ENCODE peak calls at places on chromosome 12, in six cellular contexts. J is osteoblast, B is fibroblast of mammary gland, S is A549, D is left ventricle myocardium inferior, V is transverse colon. I is an unnamed sample.
A peak's percentile ranks its signal among the peaks of the same experiment; 100 is the strongest.

GRCh38 chr12:98532687-98533304 is 17.4 kb downstream of the TMPO start:
- DNase-seq in J (peak; percentile 83), B (peak; percentile 66), S (peak; percentile 79), D (no peak), V (no peak), I (peak; percentile 75)

GRCh38 chr12:14187966-14188365 is 177.5 kb upstream of the ATF7IP start:
- DNase-seq in J (no peak), B (no peak), S (no peak), D (no peak), V (no peak), I (no peak)

GRCh38 chr12:89376202-89376529 is 23.9 kb upstream of the DUSP6 start:
- DNase-seq in J (no peak), B (no peak), S (no peak), D (no peak), V (no peak), I (no peak)

GRCh38 chr12:111937429-111937828 is 75.5 kb downstream of the TMEM116 start:
- DNase-seq in J (peak; percentile 38), B (no peak), S (no peak), D (no peak), V (no peak), I (no peak)

GRCh38 chr12:91138337-91138905 is 27.1 kb upstream of the LUM start:
- DNase-seq in J (peak; percentile 32), B (no peak), S (no peak), D (peak; percentile 19), V (no peak), I (peak; percentile 55)

GRCh38 chr12:81639196-81639595 is 120.0 kb downstream of the PPFIA2 start:
- DNase-seq in J (no peak), B (peak; percentile 30), S (no peak), D (no peak), V (no peak), I (no peak)

GRCh38 chr12:98754095-98754494 is 109.0 kb downstream of the APAF1 start:
- DNase-seq in J (peak; percentile 90), B (peak; percentile 71), S (peak; percentile 86), D (no peak), V (no peak), I (peak; percentile 23)

GRCh38 chr12:46300906-46301305 is 32.1 kb upstream of the SLC38A1 start:
- DNase-seq in J (no peak), B (peak; percentile 15), S (no peak), D (peak; percentile 24), V (no peak), I (peak; percentile 4)

GRCh38 chr12:42410345-42410744 is 84.4 kb downstream of the PPHLN1 start:
- DNase-seq in J (no peak), B (no peak), S (no peak), D (no peak), V (no peak), I (no peak)

GRCh38 chr12:131210506-131211278 is 257.0 kb downstream of the ADGRD1 start:
- DNase-seq in J (peak; percentile 61), B (no peak), S (no peak), D (no peak), V (no peak), I (no peak)

GRCh38 chr12:104865080-104865479 is 93.0 kb downstream of the SLC41A2 start:
- DNase-seq in J (no peak), B (no peak), S (no peak), D (no peak), V (no peak), I (no peak)

GRCh38 chr12:89993632-89994031 is 285.0 kb upstream of the ATP2B1 start:
- DNase-seq in J (no peak), B (no peak), S (no peak), D (no peak), V (no peak), I (no peak)

GRCh38 chr12:26001530-26001929 is 43.0 kb downstream of the RASSF8 start:
- DNase-seq in J (no peak), B (no peak), S (peak; percentile 7), D (no peak), V (no peak), I (no peak)

GRCh38 chr12:119154435-119154818 is 24.3 kb upstream of the HSPB8 start:
- DNase-seq in J (no peak), B (no peak), S (peak; percentile 39), D (no peak), V (no peak), I (no peak)

GRCh38 chr12:15720299-15720698 is 68.9 kb downstream of the EPS8 start:
- DNase-seq in J (no peak), B (peak; percentile 59), S (no peak), D (no peak), V (no peak), I (peak; percentile 31)

GRCh38 chr12:83468988-83469908 is 782.5 kb downstream of the TMTC2 start:
- DNase-seq in J (no peak), B (no peak), S (no peak), D (no peak), V (no peak), I (no peak)

GRCh38 chr12:46160081-46160980 is 108.5 kb downstream of the SLC38A1 start:
- DNase-seq in J (no peak), B (peak; percentile 58), S (no peak), D (no peak), V (no peak), I (peak; percentile 61)

GRCh38 chr12:50111417-50111692 is 681 bp upstream of the COX14 start:
- DNase-seq in J (no peak), B (no peak), S (no peak), D (no peak), V (no peak), I (no peak)

GRCh38 chr12:116495260-116495659 is 63.9 kb upstream of the MAP1LC3B2 start:
- DNase-seq in J (peak; percentile 69), B (peak; percentile 56), S (peak; percentile 47), D (no peak), V (no peak), I (peak; percentile 38)

GRCh38 chr12:13539051-13539450 is 342.5 kb downstream of the EMP1 start:
- DNase-seq in J (no peak), B (peak; percentile 15), S (no peak), D (no peak), V (no peak), I (peak; percentile 1)

GRCh38 chr12:114853003-114853529 is 169.1 kb upstream of the TBX3 start:
- DNase-seq in J (no peak), B (peak; percentile 32), S (no peak), D (no peak), V (no peak), I (peak; percentile 70)

GRCh38 chr12:113778432-113779128 is 187.5 kb downstream of the RBM19 start:
- DNase-seq in J (no peak), B (no peak), S (no peak), D (no peak), V (no peak), I (no peak)

GRCh38 chr12:89742337-89743022 is 33.8 kb upstream of the ATP2B1 start:
- DNase-seq in J (no peak), B (no peak), S (no peak), D (no peak), V (no peak), I (no peak)

GRCh38 chr12:4830568-4830967 is 79.1 kb upstream of the KCNA1 start:
- DNase-seq in J (no peak), B (no peak), S (no peak), D (no peak), V (no peak), I (no peak)

GRCh38 chr12:127120851-127121250 is 1146.1 kb upstream of the TMEM132C start:
- DNase-seq in J (no peak), B (no peak), S (no peak), D (no peak), V (no peak), I (no peak)

GRCh38 chr12:123854918-123855317 is 92.8 kb downstream of the DNAH10 start:
- DNase-seq in J (no peak), B (no peak), S (no peak), D (no peak), V (no peak), I (no peak)

GRCh38 chr12:109706747-109707469 is 6.7 kb upstream of the FAM222A start:
- DNase-seq in J (peak; percentile 18), B (no peak), S (no peak), D (no peak), V (peak; percentile 41), I (no peak)

GRCh38 chr12:6364037-6364360 is 11.4 kb downstream of the SCNN1A start:
- DNase-seq in J (peak; percentile 83), B (no peak), S (no peak), D (peak; percentile 57), V (no peak), I (peak; percentile 49)

GRCh38 chr12:6361834-6362233 is 13.5 kb downstream of the SCNN1A start:
- DNase-seq in J (peak; percentile 91), B (no peak), S (peak; percentile 93), D (peak; percentile 56), V (peak; percentile 84), I (no peak)

GRCh38 chr12:6362383-6362782 is 13.0 kb downstream of the SCNN1A start:
- DNase-seq in J (peak; percentile 81), B (no peak), S (peak; percentile 69), D (no peak), V (no peak), I (no peak)

GRCh38 chr12:6363330-6364036 is 11.9 kb downstream of the SCNN1A start:
- DNase-seq in J (peak; percentile 99), B (peak; percentile 51), S (peak; percentile 90), D (peak; percentile 82), V (peak; percentile 89), I (peak; percentile 63)

GRCh38 chr12:6363010-6363329 is 12.4 kb downstream of the SCNN1A start:
- DNase-seq in J (no peak), B (no peak), S (no peak), D (no peak), V (no peak), I (no peak)
- H3K4me3 ChIP-seq in J (peak overlapping the region; percentile 81), B (no peak overlapping the region), S (peak overlapping the region; percentile 65), D (peak overlapping the region; percentile 74), V (peak overlapping the region; percentile 50), I (no peak overlapping the region)

GRCh38 chr12:86723326-86723725 is 467.1 kb upstream of the MGAT4C start:
- DNase-seq in J (no peak), B (peak; percentile 5), S (no peak), D (no peak), V (no peak), I (no peak)
- H3K4me3 ChIP-seq in J (no peak overlapping the region), B (no peak overlapping the region), S (no peak overlapping the region), D (no peak overlapping the region), V (no peak overlapping the region), I (no peak overlapping the region)

GRCh38 chr12:108337235-108338223 is 1.6 kb downstream of the CMKLR1 start:
- DNase-seq in J (peak; percentile 88), B (peak; percentile 26), S (peak; percentile 39), D (no peak), V (no peak), I (peak; percentile 6)

GRCh38 chr12:108332791-108333382 is 6.2 kb downstream of the CMKLR1 start:
- DNase-seq in J (peak; percentile 75), B (peak; percentile 37), S (no peak), D (peak; percentile 51), V (peak; percentile 42), I (peak; percentile 6)

GRCh38 chr12:108338915-108339657 is at the start of gene CMKLR1:
- DNase-seq in J (peak; percentile 83), B (no peak), S (no peak), D (peak; percentile 71), V (peak; percentile 32), I (no peak)

GRCh38 chr12:108335349-108336119 is 3.6 kb downstream of the CMKLR1 start:
- DNase-seq in J (no peak), B (no peak), S (no peak), D (no peak), V (no peak), I (no peak)

GRCh38 chr12:108333898-108334699 is 5.0 kb downstream of the CMKLR1 start:
- DNase-seq in J (peak; percentile 84), B (peak; percentile 57), S (no peak), D (no peak), V (no peak), I (peak; percentile 1)
- H3K4me3 ChIP-seq in J (no peak overlapping the region), B (no peak overlapping the region), S (no peak overlapping the region), D (no peak overlapping the region), V (no peak overlapping the region), I (no peak overlapping the region)

GRCh38 chr12:71439613-71440392 is at the start of gene LGR5:
- DNase-seq in J (peak; percentile 60), B (no peak), S (peak; percentile 18), D (peak; percentile 18), V (peak; percentile 65), I (peak; percentile 19)
- H3K4me3 ChIP-seq in J (peak within 1 kb of the TSS; percentile 54), B (peak within 1 kb of the TSS; percentile 30), S (peak within 1 kb of the TSS; percentile 39), D (peak within 1 kb of the TSS; percentile 62), V (peak within 1 kb of the TSS; percentile 43), I (peak within 1 kb of the TSS; percentile 36)

I was measured in foreskin fibroblast.